ENCODE peak calls at places on chromosome X, in seven cellular contexts. L is A549, C is upper lobe of right lung, P is endothelial cell, X is thyroid gland, M is nephron progenitor cell, E is mucosa of descending colon. R is an unnamed sample.

GRCh38 chrX:139881572-139881971 is 51.3 kb downstream of the ATP11C start:
- DNase-seq in P (no peak), X (no peak), M (no peak), L (no peak), C (no peak), E (no peak), R (no peak)

GRCh38 chrX:63658920-63659319 is 126.1 kb downstream of the ARHGEF9 start:
- DNase-seq in L (no peak), P (no peak), M (no peak), C (no peak), E (no peak), X (no peak), R (no peak)

GRCh38 chrX:107654778-107655761 is 26.8 kb downstream of the PRPS1 start:
- DNase-seq in M (peak; percentile 78), X (peak; percentile 82), P (peak; percentile 72), E (peak; percentile 47), C (peak; percentile 81), L (no peak), R (peak; percentile 52)

GRCh38 chrX:70196961-70197805 is 19.9 kb downstream of the DGAT2L6 start:
- DNase-seq in C (no peak), E (peak; percentile 81), M (peak; percentile 58), L (peak; percentile 42), X (peak; percentile 46), P (peak; percentile 54), R (peak; percentile 21)

GRCh38 chrX:13120017-13120416 is 75.6 kb upstream of the FAM9C start:
- DNase-seq in C (no peak), M (no peak), E (peak; percentile 59), X (peak; percentile 71), P (no peak), L (no peak), R (no peak)

GRCh38 chrX:120603707-120604358 is at the start of gene MCTS1:
- DNase-seq in P (peak; percentile 62), C (peak; percentile 87), M (peak; percentile 67), L (peak; percentile 76), X (peak; percentile 85), E (peak; percentile 86), R (peak; percentile 55)

GRCh38 chrX:45360571-45360970 is 159.9 kb upstream of the DIPK2B start:
- DNase-seq in X (no peak), E (no peak), M (no peak), P (no peak), C (no peak), L (no peak), R (no peak)

GRCh38 chrX:55489315-55490009 is at the start of gene USP51:
- DNase-seq in P (peak; percentile 40), X (peak; percentile 48), M (peak; percentile 51), C (peak; percentile 73), E (peak; percentile 31), L (peak; percentile 5), R (no peak)

GRCh38 chrX:24203072-24203808 is 53.7 kb downstream of the ZFX start:
- DNase-seq in P (no peak), E (no peak), L (no peak), M (no peak), X (no peak), C (no peak), R (no peak)

GRCh38 chrX:71992711-71993110 is 82.1 kb downstream of the NHSL2 start:
- DNase-seq in X (peak; percentile 53), M (no peak), C (no peak), L (no peak), E (no peak), P (no peak), R (peak; percentile 70)

GRCh38 chrX:52031371-52031770 is 37.6 kb downstream of the MAGED4B start:
- DNase-seq in L (no peak), E (no peak), C (no peak), X (no peak), P (no peak), M (no peak), R (no peak)

GRCh38 chrX:47936224-47936939 is 67.4 kb downstream of the ZNF182 start:
- DNase-seq in C (no peak), X (peak; percentile 6), L (no peak), E (no peak), P (no peak), M (no peak), R (no peak)

GRCh38 chrX:63283331-63283730 is 67.8 kb downstream of the SPIN4 start:
- DNase-seq in X (no peak), M (no peak), L (no peak), E (no peak), C (no peak), P (no peak), R (no peak)

GRCh38 chrX:9595131-9595530 is 130.3 kb downstream of the TBL1X start:
- DNase-seq in E (no peak), M (no peak), C (no peak), P (no peak), X (no peak), L (no peak), R (no peak)

GRCh38 chrX:22141061-22141460 is 108.9 kb downstream of the PHEX start:
- DNase-seq in C (no peak), E (no peak), L (no peak), X (no peak), P (no peak), M (no peak), R (no peak)

GRCh38 chrX:102739642-102740041 is 19.1 kb downstream of the GPRASP3 start:
- DNase-seq in L (no peak), M (no peak), E (no peak), X (no peak), P (no peak), C (no peak), R (no peak)

GRCh38 chrX:12986886-12987285 is 12.0 kb downstream of the TMSB4X start:
- DNase-seq in X (no peak), P (no peak), E (no peak), C (no peak), L (no peak), M (no peak), R (no peak)

GRCh38 chrX:131671714-131672113 is 127.8 kb downstream of the OR13H1 start:
- DNase-seq in M (no peak), E (no peak), X (no peak), P (no peak), L (no peak), C (no peak), R (no peak)

GRCh38 chrX:131677655-131678628 is 134.1 kb downstream of the OR13H1 start:
- DNase-seq in X (peak; percentile 9), M (peak; percentile 78), L (peak; percentile 71), P (peak; percentile 51), C (peak; percentile 64), E (peak; percentile 12), R (no peak)

GRCh38 chrX:131675596-131676194 is 131.8 kb downstream of the OR13H1 start:
- DNase-seq in X (no peak), C (no peak), L (peak; percentile 47), P (no peak), E (no peak), M (peak; percentile 10), R (no peak)
- TF ChIP-seq CTCF in X (no peak), C (no peak), L (peak; percentile 56), P (no peak), E (no peak), M (peak; percentile 76), R (no peak)

GRCh38 chrX:109826954-109827708 is 94.1 kb upstream of the ACSL4 start:
- DNase-seq in E (no peak), L (peak; percentile 21), M (no peak), X (no peak), P (no peak), C (no peak), R (no peak)
- TF ChIP-seq CTCF in E (no peak), L (no peak), M (no peak), X (no peak), P (no peak), C (no peak), R (no peak)

DNA sequence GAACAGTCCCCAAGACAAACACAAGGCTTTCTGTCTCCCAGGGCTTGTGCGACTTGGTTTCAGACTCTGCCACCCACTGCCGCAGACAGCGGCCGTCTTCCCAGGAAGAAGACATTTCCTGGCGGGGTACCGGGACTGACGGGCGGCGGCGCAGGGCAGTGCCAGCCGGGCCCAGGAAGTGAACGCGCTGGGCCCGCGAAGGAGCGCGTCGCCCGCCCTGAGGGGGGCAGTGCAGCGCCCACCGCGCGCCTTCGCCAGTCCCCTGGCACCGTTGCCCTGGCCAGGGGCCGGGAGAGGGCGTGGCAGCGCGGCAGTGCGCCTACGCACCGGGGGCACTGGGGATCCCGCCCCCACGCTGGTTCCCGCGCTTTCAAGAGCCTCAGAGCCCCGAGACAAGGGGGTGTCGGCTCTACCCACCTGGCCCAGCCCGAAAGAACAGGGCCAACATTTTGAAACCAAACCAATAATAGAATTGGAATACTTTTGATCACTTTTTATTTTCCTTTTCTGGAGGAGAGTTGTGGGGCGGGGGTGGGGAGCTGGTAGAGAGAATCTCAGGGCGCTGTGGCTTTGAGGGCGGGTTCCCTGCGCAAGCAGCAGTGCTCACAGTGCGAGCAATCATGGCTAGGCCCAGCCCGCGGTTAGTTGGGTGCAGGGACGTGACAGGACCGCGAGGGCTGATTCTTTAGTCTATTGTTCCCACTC is 23.6 kb upstream of the APLN start:
- DNase-seq in M (no peak), C (peak; percentile 82), X (peak; percentile 61), L (peak; percentile 61), P (no peak), E (peak; percentile 47), R (peak; percentile 38)
- TF ChIP-seq CTCF in M (no peak), C (peak; percentile 32), X (no peak), L (peak; percentile 51), P (no peak), E (no peak), R (peak; percentile 37)

DNA sequence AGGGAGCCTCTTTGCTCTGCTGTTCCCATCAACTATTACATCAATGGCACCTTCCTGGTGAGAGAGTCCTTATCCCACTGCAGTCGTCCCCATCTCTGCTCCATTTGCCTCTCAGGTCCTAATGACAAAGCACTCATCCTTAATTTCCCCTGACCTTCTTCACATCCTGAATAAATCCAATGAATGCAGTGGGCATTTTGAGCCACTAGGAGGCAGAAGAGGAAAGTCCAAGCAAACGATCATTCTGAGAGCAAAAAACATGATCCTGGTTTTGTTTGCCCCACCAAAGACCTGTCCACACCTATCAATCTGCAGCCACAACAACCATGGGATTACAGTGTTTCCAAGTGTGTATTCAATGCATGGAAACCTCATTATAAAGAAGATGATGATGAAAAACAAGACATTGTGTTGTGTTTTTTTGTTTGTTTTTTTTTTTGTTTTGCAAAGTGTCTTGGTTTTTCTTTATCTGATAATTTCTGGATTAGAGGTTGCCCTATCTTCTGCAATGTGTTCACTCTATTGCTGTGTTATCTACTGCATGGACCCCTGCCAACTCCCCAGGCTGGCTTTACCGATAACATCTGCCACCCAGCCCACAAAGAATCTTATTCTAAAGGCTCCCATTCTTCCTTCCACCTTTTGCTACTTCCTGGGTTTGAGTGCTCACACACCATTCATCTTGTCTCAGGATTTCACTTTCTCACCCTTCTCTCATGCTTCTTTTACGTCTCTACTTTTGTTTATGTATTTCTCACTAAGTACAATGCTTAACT is 207.2 kb downstream of the NLGN4X start:
- DNase-seq in P (peak; percentile 50), L (no peak), M (peak; percentile 67), C (no peak), E (peak; percentile 50), X (no peak), R (no peak)
- TF ChIP-seq CTCF in P (peak; percentile 71), L (peak; percentile 21), M (peak; percentile 82), C (peak; percentile 48), E (no peak), X (peak; percentile 9), R (no peak)

DNA sequence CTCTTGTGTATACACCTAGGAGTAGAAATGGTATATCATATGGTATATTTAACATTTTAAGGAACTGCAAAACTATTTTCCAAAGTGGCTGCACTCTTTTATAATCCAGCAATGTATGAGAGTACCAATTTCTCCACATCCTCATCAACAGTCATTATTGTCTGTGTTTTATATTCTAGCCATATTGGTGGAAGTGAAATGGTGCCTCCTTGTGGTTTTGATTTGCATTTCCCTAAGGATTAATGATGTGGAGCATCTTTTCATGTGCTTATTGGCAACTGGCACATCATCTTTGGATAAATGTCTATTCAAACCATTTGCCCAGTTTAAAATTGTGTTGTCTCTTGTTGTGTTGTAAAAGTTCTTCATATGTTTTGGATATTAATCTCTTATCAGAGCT is 9.6 kb downstream of the BMP15 start:
- DNase-seq in L (no peak), M (no peak), C (no peak), X (no peak), E (peak; percentile 30), P (peak; percentile 8), R (no peak)
- TF ChIP-seq CTCF in L (peak; percentile 26), M (no peak), C (peak; percentile 41), X (peak; percentile 22), E (no peak), P (no peak), R (no peak)

R was measured in natural killer cell.